ENCODE peak calls at places on chromosome 1, in six cellular contexts. One of them, this sample, is unnamed.

GRCh38 chr1:202247837-202248795 is 54.5 kb downstream of the LGR6 start:
- DNase-seq in Peyer's patch: peak
- DNase-seq in heart left ventricle: no peak
- DNase-seq in endothelial cell of umbilical vein: no peak
- DNase-seq in neural progenitor cell: no peak
- DNase-seq in upper lobe of right lung: no peak
- DNase-seq in this sample: no peak

GRCh38 chr1:78047131-78047530 is 1.4 kb downstream of the GIPC2 start:
- DNase-seq in Peyer's patch: no peak
- DNase-seq in heart left ventricle: no peak
- DNase-seq in endothelial cell of umbilical vein: peak
- DNase-seq in neural progenitor cell: no peak
- DNase-seq in upper lobe of right lung: no peak
- DNase-seq in this sample: no peak

GRCh38 chr1:55448261-55448660 is 233.1 kb upstream of the USP24 start:
- DNase-seq in Peyer's patch: no peak
- DNase-seq in heart left ventricle: no peak
- DNase-seq in endothelial cell of umbilical vein: peak
- DNase-seq in neural progenitor cell: no peak
- DNase-seq in upper lobe of right lung: no peak
- DNase-seq in this sample: no peak

GRCh38 chr1:92366045-92366405 is 67.2 kb downstream of the RPAP2 start:
- DNase-seq in Peyer's patch: no peak
- DNase-seq in heart left ventricle: no peak
- DNase-seq in endothelial cell of umbilical vein: no peak
- DNase-seq in neural progenitor cell: no peak
- DNase-seq in upper lobe of right lung: no peak
- DNase-seq in this sample: no peak

GRCh38 chr1:214983126-214983869 is 99.2 kb upstream of the KCNK2 start:
- DNase-seq in Peyer's patch: no peak
- DNase-seq in heart left ventricle: no peak
- DNase-seq in endothelial cell of umbilical vein: no peak
- DNase-seq in neural progenitor cell: no peak
- DNase-seq in upper lobe of right lung: no peak
- DNase-seq in this sample: no peak

GRCh38 chr1:199811163-199811562 is 216.3 kb upstream of the NR5A2 start:
- DNase-seq in Peyer's patch: no peak
- DNase-seq in heart left ventricle: no peak
- DNase-seq in endothelial cell of umbilical vein: no peak
- DNase-seq in neural progenitor cell: no peak
- DNase-seq in upper lobe of right lung: no peak
- DNase-seq in this sample: no peak

GRCh38 chr1:44819594-44820327 is 11.4 kb downstream of the BTBD19 start:
- DNase-seq in Peyer's patch: peak
- DNase-seq in heart left ventricle: peak
- DNase-seq in endothelial cell of umbilical vein: peak
- DNase-seq in neural progenitor cell: peak
- DNase-seq in upper lobe of right lung: peak
- DNase-seq in this sample: peak

GRCh38 chr1:6271554-6271953 is 10.7 kb upstream of the GPR153 start:
- DNase-seq in Peyer's patch: peak
- DNase-seq in heart left ventricle: no peak
- DNase-seq in endothelial cell of umbilical vein: no peak
- DNase-seq in neural progenitor cell: no peak
- DNase-seq in upper lobe of right lung: no peak
- DNase-seq in this sample: no peak

GRCh38 chr1:169586067-169586394 is 250 bp downstream of the F5 start:
- DNase-seq in Peyer's patch: no peak
- DNase-seq in heart left ventricle: no peak
- DNase-seq in endothelial cell of umbilical vein: no peak
- DNase-seq in neural progenitor cell: no peak
- DNase-seq in upper lobe of right lung: no peak
- DNase-seq in this sample: no peak

GRCh38 chr1:53905509-53905908 is 11.5 kb downstream of the DIO1 start:
- DNase-seq in Peyer's patch: no peak
- DNase-seq in heart left ventricle: no peak
- DNase-seq in endothelial cell of umbilical vein: no peak
- DNase-seq in neural progenitor cell: no peak
- DNase-seq in upper lobe of right lung: no peak
- DNase-seq in this sample: no peak

GRCh38 chr1:149917590-149918144 is at the start of gene SV2A:
- DNase-seq in Peyer's patch: peak
- DNase-seq in heart left ventricle: peak
- DNase-seq in endothelial cell of umbilical vein: no peak
- DNase-seq in neural progenitor cell: peak
- DNase-seq in upper lobe of right lung: no peak
- DNase-seq in this sample: peak

GRCh38 chr1:206693029-206693428 is 8.3 kb downstream of the MAPKAPK2 start:
- DNase-seq in Peyer's patch: no peak
- DNase-seq in heart left ventricle: peak
- DNase-seq in endothelial cell of umbilical vein: peak
- DNase-seq in neural progenitor cell: no peak
- DNase-seq in upper lobe of right lung: no peak
- DNase-seq in this sample: peak

GRCh38 chr1:81974883-81975555 is 174.3 kb downstream of the ADGRL2 start:
- DNase-seq in Peyer's patch: no peak
- DNase-seq in heart left ventricle: no peak
- DNase-seq in endothelial cell of umbilical vein: no peak
- DNase-seq in neural progenitor cell: no peak
- DNase-seq in upper lobe of right lung: no peak
- DNase-seq in this sample: no peak

GRCh38 chr1:33143698-33144097 is 38.1 kb downstream of the TRIM62 start:
- DNase-seq in Peyer's patch: no peak
- DNase-seq in heart left ventricle: no peak
- DNase-seq in endothelial cell of umbilical vein: no peak
- DNase-seq in neural progenitor cell: no peak
- DNase-seq in upper lobe of right lung: no peak
- DNase-seq in this sample: no peak

GRCh38 chr1:229887043-229887822 is 179.8 kb upstream of the GALNT2 start:
- DNase-seq in Peyer's patch: no peak
- DNase-seq in heart left ventricle: peak
- DNase-seq in endothelial cell of umbilical vein: no peak
- DNase-seq in neural progenitor cell: no peak
- DNase-seq in upper lobe of right lung: no peak
- DNase-seq in this sample: no peak

GRCh38 chr1:241611063-241611462 is 29.1 kb downstream of the CHML start:
- DNase-seq in Peyer's patch: no peak
- DNase-seq in heart left ventricle: no peak
- DNase-seq in endothelial cell of umbilical vein: peak
- DNase-seq in neural progenitor cell: peak
- DNase-seq in upper lobe of right lung: no peak
- DNase-seq in this sample: no peak

GRCh38 chr1:11730429-11730861 is 5.5 kb upstream of the AGTRAP start:
- DNase-seq in Peyer's patch: peak
- DNase-seq in heart left ventricle: no peak
- DNase-seq in endothelial cell of umbilical vein: peak
- DNase-seq in neural progenitor cell: no peak
- DNase-seq in upper lobe of right lung: no peak
- DNase-seq in this sample: no peak

GRCh38 chr1:19057784-19058475 is 101.5 kb upstream of the IFFO2 start:
- DNase-seq in Peyer's patch: no peak
- DNase-seq in heart left ventricle: no peak
- DNase-seq in endothelial cell of umbilical vein: no peak
- DNase-seq in neural progenitor cell: no peak
- DNase-seq in upper lobe of right lung: no peak
- DNase-seq in this sample: no peak

GRCh38 chr1:120178799-120179419 is 2.6 kb upstream of the SEC22B start:
- DNase-seq in Peyer's patch: no peak
- DNase-seq in heart left ventricle: no peak
- DNase-seq in endothelial cell of umbilical vein: no peak
- DNase-seq in neural progenitor cell: peak
- DNase-seq in upper lobe of right lung: no peak
- DNase-seq in this sample: no peak

GRCh38 chr1:203144661-203145060 is 17.1 kb downstream of the ADORA1 start:
- DNase-seq in Peyer's patch: no peak
- DNase-seq in heart left ventricle: no peak
- DNase-seq in endothelial cell of umbilical vein: no peak
- DNase-seq in neural progenitor cell: no peak
- DNase-seq in upper lobe of right lung: no peak
- DNase-seq in this sample: no peak

DNA sequence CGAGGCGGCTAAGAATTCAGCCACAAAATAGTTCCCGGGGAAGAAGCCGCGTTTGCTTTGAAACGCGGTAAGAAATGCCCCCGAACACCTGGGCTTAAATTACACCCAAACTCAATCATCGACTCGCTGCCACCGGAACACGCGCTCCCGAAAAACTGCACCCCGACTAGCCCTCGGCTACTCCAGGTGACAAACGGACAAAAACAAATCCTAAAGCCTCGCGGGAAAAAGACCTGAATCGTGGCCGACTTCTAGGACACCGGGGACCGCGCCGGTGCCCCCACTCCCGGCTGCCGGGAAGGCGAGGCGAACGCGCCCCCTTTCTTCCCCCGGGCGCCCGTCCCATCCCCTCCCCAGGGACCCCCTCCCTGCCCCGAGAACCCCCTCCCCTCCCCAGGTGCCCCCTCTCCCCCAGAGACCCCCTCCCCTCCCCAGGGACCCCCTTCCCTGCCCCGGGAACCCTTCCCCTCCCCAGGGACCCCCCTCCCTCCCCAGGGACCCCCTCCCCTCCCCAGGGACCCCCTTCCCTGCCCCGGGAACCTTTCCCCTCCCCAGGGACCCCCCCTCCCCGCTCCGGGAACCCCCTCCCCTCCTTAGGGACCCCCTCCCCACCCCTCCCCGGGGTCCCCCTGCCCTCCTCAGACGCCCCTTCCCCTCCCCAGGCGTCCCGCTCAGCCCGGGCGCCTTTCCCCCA is 606 bp downstream of the C1orf159 start:
- DNase-seq in Peyer's patch: no peak
- DNase-seq in heart left ventricle: no peak
- DNase-seq in endothelial cell of umbilical vein: no peak
- DNase-seq in neural progenitor cell: peak
- DNase-seq in upper lobe of right lung: peak
- DNase-seq in this sample: no peak
- H3K27ac ChIP-seq in Peyer's patch: peak
- H3K27ac ChIP-seq in heart left ventricle: peak
- H3K27ac ChIP-seq in endothelial cell of umbilical vein: no peak
- H3K27ac ChIP-seq in neural progenitor cell: no peak
- H3K27ac ChIP-seq in upper lobe of right lung: peak
- H3K27ac ChIP-seq in this sample: peak

GRCh38 chr1:161486806-161487482 is 18.3 kb upstream of the FCGR2A start:
- DNase-seq in Peyer's patch: peak
- DNase-seq in heart left ventricle: no peak
- DNase-seq in endothelial cell of umbilical vein: peak
- DNase-seq in neural progenitor cell: peak
- DNase-seq in upper lobe of right lung: no peak
- DNase-seq in this sample: peak
- H3K4me3 ChIP-seq in Peyer's patch: no peak
- H3K4me3 ChIP-seq in heart left ventricle: peak
- H3K4me3 ChIP-seq in endothelial cell of umbilical vein: no peak
- H3K4me3 ChIP-seq in neural progenitor cell: no peak
- H3K4me3 ChIP-seq in upper lobe of right lung: no peak
- H3K4me3 ChIP-seq in this sample: no peak

GRCh38 chr1:167122568-167122967 is 28.7 kb downstream of the STYXL2 start:
- DNase-seq in Peyer's patch: no peak
- DNase-seq in heart left ventricle: no peak
- DNase-seq in endothelial cell of umbilical vein: no peak
- DNase-seq in neural progenitor cell: no peak
- DNase-seq in upper lobe of right lung: no peak
- DNase-seq in this sample: no peak

GRCh38 chr1:167122121-167122480 is 28.2 kb downstream of the STYXL2 start:
- DNase-seq in Peyer's patch: no peak
- DNase-seq in heart left ventricle: no peak
- DNase-seq in endothelial cell of umbilical vein: no peak
- DNase-seq in neural progenitor cell: no peak
- DNase-seq in upper lobe of right lung: no peak
- DNase-seq in this sample: no peak

GRCh38 chr1:167121375-167122120 is 27.7 kb downstream of the STYXL2 start:
- DNase-seq in Peyer's patch: peak
- DNase-seq in heart left ventricle: no peak
- DNase-seq in endothelial cell of umbilical vein: peak
- DNase-seq in neural progenitor cell: peak
- DNase-seq in upper lobe of right lung: peak
- DNase-seq in this sample: no peak

GRCh38 chr1:167119696-167120095 is 25.8 kb downstream of the STYXL2 start:
- DNase-seq in Peyer's patch: no peak
- DNase-seq in heart left ventricle: no peak
- DNase-seq in endothelial cell of umbilical vein: no peak
- DNase-seq in neural progenitor cell: no peak
- DNase-seq in upper lobe of right lung: no peak
- DNase-seq in this sample: no peak

DNA sequence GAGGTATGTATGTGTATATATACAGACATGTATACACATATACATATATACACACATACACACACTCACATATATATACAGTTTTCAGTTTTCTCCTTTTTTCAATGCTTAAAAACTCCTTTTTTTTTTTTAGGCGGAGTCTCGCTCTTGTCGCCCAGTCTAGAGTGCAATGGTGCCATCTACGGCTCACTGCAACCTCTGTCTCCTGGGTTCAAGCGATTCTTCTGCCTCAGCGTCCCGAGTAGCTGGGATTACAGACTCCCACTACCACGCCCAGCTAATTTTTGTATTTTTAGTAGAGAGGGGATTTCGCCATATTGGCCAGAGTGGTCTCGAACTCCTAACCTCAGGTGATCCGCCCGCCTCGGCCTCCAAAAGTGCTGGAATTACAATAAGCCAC is 27.0 kb downstream of the STYXL2 start:
- DNase-seq in Peyer's patch: no peak
- DNase-seq in heart left ventricle: no peak
- DNase-seq in endothelial cell of umbilical vein: no peak
- DNase-seq in neural progenitor cell: no peak
- DNase-seq in upper lobe of right lung: no peak
- DNase-seq in this sample: no peak
- TF ChIP-seq CTCF in Peyer's patch: peak
- TF ChIP-seq CTCF in heart left ventricle: no peak
- TF ChIP-seq CTCF in endothelial cell of umbilical vein: no peak
- TF ChIP-seq CTCF in neural progenitor cell: no peak
- TF ChIP-seq CTCF in upper lobe of right lung: no peak
- TF ChIP-seq CTCF in this sample: no peak

DNA sequence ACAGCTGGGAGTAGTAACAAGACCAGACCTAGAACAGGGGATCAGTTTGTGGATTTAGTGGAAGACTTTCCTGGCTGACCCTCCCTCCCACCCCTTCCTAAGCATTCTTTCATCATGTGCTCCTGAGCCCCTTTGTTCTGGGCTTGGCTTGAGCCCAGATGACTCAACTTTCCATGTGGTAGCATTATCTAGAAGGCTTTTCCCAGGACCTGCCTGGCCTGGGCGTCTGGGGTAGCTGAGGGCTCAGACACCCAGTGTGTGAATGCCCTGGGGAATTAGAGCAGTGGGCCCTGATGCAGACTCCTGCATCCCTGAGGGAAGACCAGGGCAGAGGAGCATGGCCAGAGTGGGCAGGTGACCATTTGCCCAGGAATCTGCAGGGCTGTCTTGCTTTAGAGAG is 44.1 kb upstream of the TSPAN2 start:
- DNase-seq in Peyer's patch: no peak
- DNase-seq in heart left ventricle: no peak
- DNase-seq in endothelial cell of umbilical vein: peak
- DNase-seq in neural progenitor cell: no peak
- DNase-seq in upper lobe of right lung: no peak
- DNase-seq in this sample: no peak
- H3K27ac ChIP-seq in Peyer's patch: no peak
- H3K27ac ChIP-seq in heart left ventricle: no peak
- H3K27ac ChIP-seq in endothelial cell of umbilical vein: no peak
- H3K27ac ChIP-seq in neural progenitor cell: no peak
- H3K27ac ChIP-seq in upper lobe of right lung: no peak
- H3K27ac ChIP-seq in this sample: peak